ENCODE peak calls at places on chromosomes 12 and 14, in seven cellular contexts. J, H, K, F, L, S and Q are unnamed samples.

GRCh38 chr12:10140001-10140400 is 10.0 kb upstream of the CLEC7A start:
- DNase-seq in K (no peak), F (no peak), L (peak), J (no peak), H (no peak), S (peak), Q (no peak)

GRCh38 chr14:31834616-31835015 is 242.5 kb upstream of the ARHGAP5 start:
- DNase-seq in L (no peak), S (no peak), K (no peak), H (no peak), J (no peak), F (no peak), Q (no peak)

GRCh38 chr14:54329082-54329695 is 67.6 kb upstream of the CDKN3 start:
- DNase-seq in J (no peak), F (peak), S (peak), K (no peak), L (peak), H (peak), Q (no peak)

GRCh38 chr12:78759387-78759786 is 105.2 kb upstream of the SYT1 start:
- DNase-seq in J (no peak), L (peak), K (no peak), H (no peak), F (no peak), S (no peak), Q (no peak)

GRCh38 chr14:101980700-101981099 is 16.3 kb downstream of the DYNC1H1 start:
- DNase-seq in K (no peak), J (peak), L (no peak), S (peak), F (peak), H (peak), Q (no peak)

GRCh38 chr14:68941820-68942219 is 37.3 kb downstream of the ACTN1 start:
- DNase-seq in J (peak), L (no peak), S (no peak), K (no peak), H (peak), F (peak), Q (no peak)

GRCh38 chr14:30580616-30581282 is 21.8 kb downstream of the G2E3 start:
- DNase-seq in J (no peak), L (no peak), S (no peak), F (no peak), K (no peak), H (no peak), Q (no peak)

GRCh38 chr12:131103614-131104463 is 150.1 kb downstream of the ADGRD1 start:
- DNase-seq in J (no peak), F (no peak), L (no peak), S (no peak), H (no peak), K (no peak), Q (peak)

GRCh38 chr14:57029620-57030253 is 219.5 kb upstream of the OTX2 start:
- DNase-seq in S (no peak), L (no peak), H (no peak), J (no peak), K (no peak), F (no peak), Q (no peak)

GRCh38 chr12:105409881-105410471 is 79.5 kb downstream of the C12orf75 start:
- DNase-seq in J (no peak), F (peak), H (no peak), S (no peak), L (no peak), K (no peak), Q (no peak)

GRCh38 chr14:93970589-93970966 is 5.8 kb downstream of the ASB2 start:
- DNase-seq in J (no peak), S (peak), K (peak), L (no peak), F (no peak), H (peak), Q (peak)
- TF ChIP-seq CTCF in J (no peak), S (peak), K (peak), L (no peak), F (no peak), H (peak), Q (no peak)

DNA sequence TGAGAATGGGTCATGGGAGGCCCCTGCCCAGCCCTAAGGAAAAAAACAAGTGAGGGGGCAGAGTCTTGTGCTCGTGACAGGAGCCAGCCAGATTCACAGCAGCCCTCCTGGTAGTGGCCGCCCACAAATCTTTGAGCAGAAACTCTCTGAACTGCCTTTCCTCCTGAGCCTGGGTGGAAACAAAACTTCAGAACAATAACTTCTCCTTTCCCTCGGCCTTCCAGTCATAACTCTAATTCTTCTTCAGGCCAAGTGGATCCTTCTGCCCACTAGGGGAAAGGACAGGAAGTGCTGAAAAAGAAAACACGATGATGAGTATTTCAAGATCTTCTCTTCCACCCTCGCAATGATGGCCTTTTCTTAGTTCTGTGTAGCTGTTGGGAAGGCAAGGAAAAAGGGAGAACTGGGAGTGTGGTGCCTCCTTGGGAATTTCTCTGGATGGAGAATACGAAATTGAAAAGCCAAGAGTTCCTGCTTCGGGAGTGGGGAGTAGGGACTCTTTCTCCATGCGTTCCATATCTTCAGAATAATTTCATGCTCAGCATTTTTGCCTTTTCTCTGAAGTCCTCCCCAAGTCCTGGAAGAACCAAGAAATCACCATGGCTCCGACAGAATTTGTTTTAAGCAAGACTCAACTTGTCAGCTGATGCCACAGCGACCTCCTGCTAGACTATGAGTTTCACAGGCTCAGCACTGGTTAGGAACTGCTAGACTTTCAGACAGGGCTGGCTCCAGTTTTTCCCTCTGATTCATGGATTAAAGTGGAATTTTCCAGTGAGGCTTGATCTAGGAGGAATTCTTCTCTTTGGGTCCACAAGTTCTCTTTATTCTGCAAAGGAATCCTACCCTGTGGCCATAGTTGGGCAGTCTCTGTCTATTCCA is 188.9 kb downstream of the CAND1 start:
- DNase-seq in H (no peak), J (no peak), F (peak), L (peak), S (no peak), K (no peak), Q (no peak)
- TF ChIP-seq CTCF in H (peak), J (no peak), F (no peak), L (peak), S (peak), K (no peak), Q (no peak)

DNA sequence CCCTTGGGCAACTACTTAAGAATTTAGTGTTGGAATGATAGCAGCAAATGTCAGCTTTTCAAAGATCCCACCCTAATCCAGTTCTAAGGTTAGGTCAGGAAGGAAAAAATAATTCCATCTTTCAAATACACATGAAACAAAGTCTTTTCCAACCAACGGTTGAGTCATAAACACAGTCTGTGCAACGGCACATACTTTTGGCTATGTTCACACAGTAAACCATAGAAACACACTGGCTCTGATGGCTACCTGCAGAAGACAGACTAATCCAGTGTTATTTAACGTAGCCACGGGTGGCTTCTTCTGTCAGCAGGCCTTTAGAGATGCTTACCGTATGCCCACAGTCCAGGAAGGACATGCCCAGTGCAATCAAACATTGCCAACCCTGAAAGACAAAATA is 35.7 kb downstream of the HIGD1C start:
- DNase-seq in H (no peak), L (no peak), F (no peak), K (no peak), S (no peak), J (no peak), Q (no peak)
- TF ChIP-seq CTCF in H (no peak), L (no peak), F (no peak), K (no peak), S (no peak), J (no peak), Q (no peak)

DNA sequence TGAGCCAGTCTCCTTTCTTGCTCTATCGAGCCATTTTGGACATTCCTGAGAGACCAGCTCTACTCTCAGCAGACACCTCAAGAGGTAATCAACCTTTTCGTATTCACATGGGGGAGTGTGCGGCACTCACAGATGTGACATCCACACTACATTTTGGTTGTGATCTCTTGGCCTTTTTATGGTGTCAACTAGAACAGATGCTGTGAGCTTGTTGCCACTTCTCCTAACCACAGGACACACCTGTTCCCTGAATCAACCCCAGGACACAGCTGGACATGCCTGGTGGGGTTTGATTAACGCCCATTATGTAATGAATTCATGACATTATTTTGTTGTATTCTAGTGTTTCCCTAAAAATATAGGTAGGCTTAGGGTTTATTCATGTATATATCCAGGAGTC is 1143.6 kb downstream of the TMEM121 start:
- DNase-seq in S (no peak), H (no peak), L (no peak), K (no peak), J (no peak), F (no peak), Q (no peak)
- TF ChIP-seq CTCF in S (no peak), H (no peak), L (no peak), K (no peak), J (no peak), F (no peak), Q (no peak)